ENCODE peak calls at places on chromosome 4, in eight cellular contexts. M, G, U, Z, B, E, J and I are unnamed samples.

GRCh38 chr4:168453146-168453545 is 27.1 kb downstream of the DDX60L start:
- DNase-seq in Z (no peak), B (no peak), U (no peak), M (no peak), J (no peak), E (no peak), G (no peak), I (no peak)

GRCh38 chr4:123345132-123345923 is 51.3 kb upstream of the SPRY1 start:
- DNase-seq in Z (no peak), U (no peak), G (no peak), J (no peak), M (no peak), B (no peak), E (no peak), I (no peak)

GRCh38 chr4:89489338-89489771 is 181.8 kb upstream of the GPRIN3 start:
- DNase-seq in U (no peak), Z (no peak), E (no peak), J (no peak), G (no peak), B (no peak), M (no peak), I (no peak)

GRCh38 chr4:80307183-80307735 is 28.3 kb upstream of the CFAP299 start:
- DNase-seq in Z (no peak), E (no peak), G (no peak), U (no peak), B (peak; percentile 41), M (no peak), J (no peak), I (no peak)

GRCh38 chr4:124481123-124481522 is 231.4 kb downstream of the ANKRD50 start:
- DNase-seq in U (no peak), J (no peak), Z (no peak), M (no peak), B (no peak), E (no peak), G (no peak), I (no peak)

GRCh38 chr4:107666134-107666533 is 53.9 kb downstream of the PAPSS1 start:
- DNase-seq in J (no peak), U (no peak), B (peak; percentile 55), Z (peak; percentile 10), M (no peak), G (no peak), E (no peak), I (no peak)

GRCh38 chr4:19577121-19577520 is 674.6 kb upstream of the SLIT2 start:
- DNase-seq in B (peak; percentile 18), U (no peak), Z (no peak), G (no peak), M (no peak), J (no peak), E (no peak), I (no peak)

GRCh38 chr4:7770675-7771050 is 169.0 kb downstream of the AFAP1 start:
- DNase-seq in U (no peak), J (no peak), G (peak; percentile 56), M (no peak), E (no peak), B (no peak), Z (no peak), I (no peak)

GRCh38 chr4:140691369-140691768 is 64.8 kb downstream of the TBC1D9 start:
- DNase-seq in U (no peak), E (no peak), Z (peak; percentile 38), J (no peak), M (no peak), B (peak; percentile 62), G (no peak), I (no peak)

GRCh38 chr4:71607780-71608673 is 175.9 kb downstream of the GC start:
- DNase-seq in B (peak; percentile 6), M (no peak), G (no peak), J (peak; percentile 52), Z (peak; percentile 70), U (no peak), E (no peak), I (no peak)

GRCh38 chr4:56424697-56425514 is 10.5 kb downstream of the PPAT start:
- DNase-seq in G (no peak), U (peak; percentile 13), B (peak; percentile 45), E (peak; percentile 32), Z (no peak), J (peak; percentile 16), M (no peak), I (peak; percentile 34)

GRCh38 chr4:136927172-136927571 is 605.1 kb downstream of the PCDH18 start:
- DNase-seq in Z (no peak), E (no peak), G (no peak), B (peak; percentile 12), J (no peak), U (no peak), M (peak; percentile 37), I (no peak)

GRCh38 chr4:112038861-112039260 is 106.4 kb upstream of the FAM241A start:
- DNase-seq in U (no peak), E (no peak), G (no peak), Z (no peak), M (no peak), B (peak; percentile 4), J (no peak), I (no peak)

GRCh38 chr4:169659736-169660670 is 39.6 kb downstream of the CLCN3 start:
- DNase-seq in B (peak; percentile 99), G (peak; percentile 90), U (peak; percentile 78), Z (peak; percentile 91), J (peak; percentile 72), M (peak; percentile 99), E (peak; percentile 79), I (peak; percentile 84)
- TF ChIP-seq POLR2A in B (peak; percentile 87), G (peak; percentile 21), U (peak; percentile 77), Z (no peak), J (no peak), M (no peak), E (no peak), I (no peak)

DNA sequence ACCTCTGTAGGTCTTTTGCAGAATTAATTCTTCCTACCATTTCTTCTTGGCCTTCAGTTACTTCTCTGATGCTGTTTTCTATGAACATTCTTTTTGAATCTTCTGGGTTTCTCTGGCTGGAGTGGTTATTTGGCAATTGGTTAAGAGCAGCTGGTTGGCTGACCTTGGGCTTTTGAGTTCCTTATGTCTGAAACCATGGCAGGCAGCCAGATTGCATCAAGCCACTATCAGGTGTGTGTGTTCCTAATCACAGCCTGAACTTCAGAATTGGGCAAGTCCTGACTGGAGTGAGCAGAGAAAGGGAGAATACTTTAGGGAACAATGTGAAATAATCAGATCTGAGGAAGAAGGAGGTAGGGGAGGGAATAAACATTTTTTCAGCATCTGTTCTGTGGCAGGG is 90.2 kb downstream of the ARHGAP10 start:
- DNase-seq in Z (peak; percentile 39), U (peak; percentile 58), G (peak; percentile 94), J (no peak), B (peak; percentile 79), E (peak; percentile 95), M (no peak), I (peak; percentile 97)
- H3K4me1 ChIP-seq in Z (no peaks in the 10 kb centered on the region), U (peaks cover 17% of the 10 kb centered on the region), G (peaks cover 78% of the 10 kb centered on the region), J (peaks cover 6% of the 10 kb centered on the region), B (peaks cover 14% of the 10 kb centered on the region), E (peaks cover 11% of the 10 kb centered on the region), M (peaks cover 20% of the 10 kb centered on the region), I (peaks cover 23% of the 10 kb centered on the region)

DNA sequence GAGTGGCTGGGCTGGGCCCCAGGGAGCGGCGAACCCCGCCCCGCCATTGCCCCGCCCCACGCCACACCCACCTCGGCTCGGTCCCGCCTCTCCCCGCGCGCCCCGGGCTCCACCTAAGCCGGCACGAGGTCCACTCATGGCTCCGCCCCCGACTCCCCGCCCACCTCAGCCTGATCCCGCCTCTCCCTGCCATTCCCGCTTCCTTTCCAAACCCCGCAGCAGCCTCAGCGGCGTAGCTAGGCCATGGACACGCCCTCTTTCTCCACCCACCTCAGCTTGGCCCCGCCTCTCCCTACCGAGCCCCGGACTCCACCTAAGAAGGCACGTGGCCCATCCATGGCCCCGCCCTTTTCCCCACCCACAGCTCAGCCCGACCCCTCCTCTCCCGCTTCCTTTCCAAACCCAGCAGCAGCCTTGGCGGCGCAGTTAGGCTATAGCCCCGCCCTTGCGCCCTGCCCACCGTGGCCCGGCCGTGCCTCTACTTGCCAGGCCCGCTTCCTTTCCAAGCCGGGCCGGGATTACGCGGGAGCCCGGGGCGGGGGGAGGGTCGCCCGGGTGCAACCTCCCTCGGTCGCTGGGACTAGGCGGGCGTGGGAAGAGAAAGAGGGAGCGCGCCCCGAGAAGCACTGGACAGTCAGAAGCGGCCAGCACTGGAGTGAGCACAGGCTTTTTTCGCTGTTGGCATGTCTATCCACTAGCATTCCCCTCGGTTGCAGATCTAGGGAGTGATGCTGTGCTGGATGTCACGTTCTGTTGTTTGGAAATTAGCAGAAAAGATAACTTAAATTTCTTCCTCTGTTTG is at the start of gene RELL1:
- DNase-seq in B (peak; percentile 99), U (peak; percentile 100), Z (peak; percentile 96), M (peak; percentile 99), E (peak; percentile 100), G (peak; percentile 100), J (peak; percentile 79), I (peak; percentile 100)
- TF ChIP-seq POLR2A in B (no peak), U (no peak), Z (no peak), M (no peak), E (no peak), G (no peak), J (peak; percentile 18), I (no peak)

GRCh38 chr4:4803216-4803903 is 56.1 kb upstream of the MSX1 start:
- DNase-seq in Z (no peak), M (no peak), G (no peak), U (no peak), B (no peak), E (no peak), J (no peak), I (no peak)
- H3K4me1 ChIP-seq in Z (peaks cover 19% of the 10 kb centered on the region), M (no peaks in the 10 kb centered on the region), G (no peaks in the 10 kb centered on the region), U (no peaks in the 10 kb centered on the region), B (no peaks in the 10 kb centered on the region), E (no peaks in the 10 kb centered on the region), J (no peaks in the 10 kb centered on the region), I (no peaks in the 10 kb centered on the region)

GRCh38 chr4:76300012-76300411 is 6.5 kb upstream of the STBD1 start:
- DNase-seq in Z (no peak), U (no peak), J (no peak), B (no peak), G (no peak), M (no peak), E (no peak), I (no peak)

GRCh38 chr4:76302856-76303438 is 3.6 kb upstream of the STBD1 start:
- DNase-seq in U (no peak), E (no peak), G (no peak), M (no peak), J (no peak), Z (no peak), B (no peak), I (no peak)

GRCh38 chr4:76298227-76298626 is 8.3 kb upstream of the STBD1 start:
- DNase-seq in U (no peak), G (no peak), M (no peak), J (no peak), E (no peak), B (no peak), Z (no peak), I (no peak)

GRCh38 chr4:76301775-76302162 is 4.8 kb upstream of the STBD1 start:
- DNase-seq in M (no peak), Z (peak; percentile 39), E (no peak), J (no peak), G (no peak), B (no peak), U (no peak), I (no peak)

GRCh38 chr4:76301068-76301774 is 5.3 kb upstream of the STBD1 start:
- DNase-seq in G (no peak), J (peak; percentile 43), U (no peak), E (no peak), M (peak; percentile 83), Z (peak; percentile 91), B (peak; percentile 89), I (no peak)
- TF ChIP-seq POLR2A in G (no peak), J (no peak), U (no peak), E (no peak), M (no peak), Z (no peak), B (no peak), I (no peak)